ENCODE peak calls at places on chromosomes 6 and 20, in seven cellular contexts. G is NCI-H774; A is stimulated activated CD4-positive, alpha-beta T cell treated with anti-CD3 and anti-CD28 coated beads, Interleukin-1b, Interleukin-23, amount 100 ng/mL, for 4 hours; M is activated CD4-positive, alpha-beta T cell treated with anti-CD3 and anti-CD28 coated beads, Interleukin-2, amount 50 U/mL, for 1 hour; R is activated T-helper 1 cell treated with Interleukin-2 at 50 U/mL for 16 hours; E is T-helper 22 cell; O is esophagus muscularis mucosa. H is an unnamed sample.

GRCh38 chr6:137105375-137105774 is 60.6 kb upstream of the IL20RA start:
- DNase-seq in R (no peak), M (no peak), G (no peak), A (no peak), E (no peak), O (no peak), H (no peak)

GRCh38 chr6:88629838-88630462 is 333.5 kb downstream of the RNGTT start:
- DNase-seq in M (no peak), O (no peak), R (no peak), A (no peak), G (no peak), E (no peak), H (no peak)

GRCh38 chr6:48736486-48737206 is 625.6 kb upstream of the PTCHD4 start:
- DNase-seq in E (no peak), R (no peak), G (no peak), M (no peak), A (no peak), O (no peak), H (no peak)

GRCh38 chr6:133637436-133637835 is 251.5 kb upstream of the TCF21 start:
- DNase-seq in M (no peak), G (no peak), A (no peak), R (no peak), O (no peak), E (no peak), H (no peak)

GRCh38 chr6:155030148-155030720 is 35.1 kb downstream of the TIAM2 start:
- DNase-seq in O (no peak), A (no peak), G (no peak), M (no peak), R (no peak), E (no peak), H (no peak)

GRCh38 chr6:107409942-107410341 is 49.4 kb downstream of the PDSS2 start:
- DNase-seq in E (no peak), O (no peak), A (no peak), M (no peak), R (no peak), G (no peak), H (no peak)

GRCh38 chr20:62516345-62516744 is 40.5 kb upstream of the GATA5 start:
- DNase-seq in M (no peak), O (no peak), G (no peak), R (no peak), A (no peak), E (no peak), H (no peak)

GRCh38 chr6:136846046-136846445 is 23.7 kb downstream of the PEX7 start:
- DNase-seq in A (peak), O (no peak), M (peak), G (peak), R (no peak), E (no peak), H (peak)

GRCh38 chr20:57658447-57659130 is 38.4 kb upstream of the ZBP1 start:
- DNase-seq in E (no peak), A (no peak), R (no peak), O (no peak), M (peak), G (no peak), H (no peak)

GRCh38 chr6:158361961-158362634 is 49.8 kb downstream of the TULP4 start:
- DNase-seq in G (no peak), R (no peak), O (no peak), E (no peak), A (no peak), M (no peak), H (no peak)

GRCh38 chr6:156710479-156710878 is 66.7 kb upstream of the ARID1B start:
- DNase-seq in G (no peak), A (no peak), M (no peak), E (no peak), O (no peak), R (no peak), H (no peak)

GRCh38 chr20:31476648-31477220 is 1.6 kb downstream of the REM1 start:
- DNase-seq in R (no peak), G (no peak), O (no peak), E (no peak), M (no peak), A (no peak), H (no peak)

GRCh38 chr6:57252975-57253374 is 30.9 kb upstream of the RAB23 start:
- DNase-seq in A (no peak), G (no peak), E (no peak), M (no peak), O (no peak), R (no peak), H (no peak)

GRCh38 chr20:35238170-35238569 is 11.7 kb downstream of the MMP24 start:
- DNase-seq in E (no peak), A (no peak), O (no peak), G (no peak), M (no peak), R (no peak), H (no peak)

GRCh38 chr6:41021832-41022231 is 17.2 kb downstream of the UNC5CL start:
- DNase-seq in M (no peak), E (no peak), R (no peak), O (no peak), A (no peak), G (no peak), H (no peak)

GRCh38 chr6:98932424-98932823 is 15.3 kb downstream of the FBXL4 start:
- DNase-seq in M (no peak), G (no peak), R (no peak), A (no peak), E (no peak), O (no peak), H (no peak)

GRCh38 chr20:4161447-4162251 is 146.3 kb upstream of the RNF24 start:
- DNase-seq in R (no peak), G (no peak), A (no peak), E (peak), O (no peak), M (no peak), H (no peak)

GRCh38 chr6:115796061-115796460 is 264.6 kb downstream of the FRK start:
- DNase-seq in A (no peak), R (no peak), G (no peak), E (no peak), M (no peak), O (no peak), H (no peak)

GRCh38 chr6:4253604-4254211 is 118.3 kb upstream of the ECI2 start:
- DNase-seq in R (no peak), A (no peak), M (no peak), G (no peak), O (peak), E (no peak), H (peak)

GRCh38 chr20:20037960-20038359 is 14.3 kb downstream of the CRNKL1 start:
- DNase-seq in E (no peak), O (no peak), M (no peak), R (no peak), A (no peak), G (no peak), H (no peak)

GRCh38 chr20:14826926-14827325 is 489.5 kb upstream of the FLRT3 start:
- DNase-seq in R (no peak), M (no peak), O (no peak), A (no peak), E (no peak), G (no peak), H (no peak)

GRCh38 chr6:142901616-142902015 is 43.4 kb downstream of the HIVEP2 start:
- DNase-seq in M (no peak), G (no peak), A (no peak), R (no peak), O (no peak), E (no peak), H (no peak)

GRCh38 chr6:84466521-84466920 is 239.1 kb upstream of the CEP162 start:
- DNase-seq in O (no peak), E (no peak), M (no peak), R (no peak), A (no peak), G (no peak), H (peak)

GRCh38 chr6:20237677-20238460 is 25.6 kb upstream of the MBOAT1 start:
- DNase-seq in M (no peak), R (no peak), E (no peak), G (no peak), O (no peak), A (no peak), H (no peak)

GRCh38 chr6:78513856-78514255 is 353.5 kb upstream of the IRAK1BP1 start:
- DNase-seq in M (no peak), O (no peak), E (no peak), R (no peak), A (no peak), G (peak), H (no peak)

GRCh38 chr20:18679020-18679419 is 91.2 kb downstream of the DTD1 start:
- DNase-seq in E (no peak), R (no peak), A (no peak), G (peak), O (no peak), M (no peak), H (peak)

GRCh38 chr6:30884521-30885480 is 482 bp downstream of the DDR1 start:
- DNase-seq in O (no peak), E (no peak), R (peak), G (no peak), A (no peak), M (peak), H (no peak)

GRCh38 chr6:135093578-135093977 is 39.0 kb upstream of the HBS1L start:
- DNase-seq in R (no peak), A (no peak), E (no peak), G (no peak), O (no peak), M (no peak), H (no peak)

GRCh38 chr20:43840382-43841070 is 74.1 kb upstream of the TOX2 start:
- DNase-seq in R (no peak), O (no peak), E (no peak), A (peak), G (no peak), M (peak), H (no peak)

GRCh38 chr20:4607287-4607713 is 114.4 kb upstream of the PRND start:
- DNase-seq in O (peak), R (peak), G (peak), E (peak), A (peak), M (peak), H (peak)

GRCh38 chr6:111087871-111088667 is 766 bp downstream of the SLC16A10 start:
- DNase-seq in M (peak), G (no peak), A (peak), O (no peak), R (peak), E (peak), H (no peak)

GRCh38 chr20:13231031-13231752 is 10.1 kb downstream of the ISM1 start:
- DNase-seq in R (no peak), O (peak), G (no peak), A (no peak), E (no peak), M (peak), H (no peak)

GRCh38 chr20:13458860-13459451 is 179.8 kb downstream of the TASP1 start:
- DNase-seq in O (no peak), G (no peak), A (no peak), R (no peak), M (no peak), E (no peak), H (peak)

GRCh38 chr6:36717871-36718540 is 20.4 kb downstream of the RAB44 start:
- DNase-seq in E (no peak), O (no peak), M (no peak), A (no peak), G (no peak), R (no peak), H (no peak)

GRCh38 chr6:50712291-50712690 is 1.0 kb upstream of the TFAP2D start:
- DNase-seq in E (no peak), O (no peak), R (no peak), G (no peak), A (no peak), M (no peak), H (no peak)

GRCh38 chr6:155272353-155273222 is 8.8 kb downstream of the CLDN20 start:
- DNase-seq in G (no peak), E (no peak), R (no peak), A (no peak), M (no peak), O (no peak), H (no peak)

GRCh38 chr6:16741112-16742016 is 19.9 kb downstream of the ATXN1 start:
- DNase-seq in R (no peak), A (no peak), G (no peak), O (no peak), M (no peak), E (no peak), H (no peak)

H was measured in LNCaP clone FGC.